ENCODE peak calls at places on chromosomes 11 and 22, in nine cellular contexts. C, E, P, N, Z, Y, K, F and V are unnamed samples.

GRCh38 chr22:27474711-27475547 is 326.6 kb downstream of the MN1 start:
- DNase-seq in N (peak), Y (no peak), P (no peak), E (no peak), Z (peak), K (no peak), F (peak), C (no peak), V (no peak)

GRCh38 chr22:22942511-22943329 is 55.1 kb downstream of the IGLL5 start:
- DNase-seq in E (peak), F (no peak), C (peak), P (peak), Y (no peak), K (no peak), N (peak), Z (peak), V (no peak)

GRCh38 chr22:36528336-36528735 is 630 bp downstream of the EIF3D start:
- DNase-seq in Y (no peak), Z (peak), E (no peak), K (peak), P (no peak), F (no peak), N (no peak), C (no peak), V (no peak)

GRCh38 chr22:35202376-35202775 is 54.9 kb upstream of the HMGXB4 start:
- DNase-seq in F (no peak), N (no peak), Y (no peak), Z (no peak), C (no peak), P (no peak), E (no peak), K (no peak), V (no peak)

GRCh38 chr11:75394086-75394840 is 5.1 kb upstream of the RPS3 start:
- DNase-seq in C (no peak), P (no peak), F (no peak), Y (no peak), Z (no peak), E (no peak), N (no peak), K (no peak), V (no peak)

GRCh38 chr11:72655896-72656464 is 18.2 kb downstream of the PDE2A start:
- DNase-seq in C (peak), N (no peak), E (no peak), F (no peak), K (no peak), P (no peak), Z (no peak), Y (no peak), V (no peak)

GRCh38 chr11:68036717-68037239 is 2.0 kb upstream of the TCIRG1 start:
- DNase-seq in Z (no peak), N (no peak), C (peak), K (no peak), F (no peak), E (peak), Y (no peak), P (peak), V (no peak)

GRCh38 chr22:24146791-24147353 is 34.4 kb upstream of the SUSD2 start:
- DNase-seq in N (peak), P (no peak), C (no peak), F (peak), Z (peak), E (peak), Y (no peak), K (peak), V (no peak)

GRCh38 chr22:17492247-17492646 is 71.1 kb upstream of the SLC25A18 start:
- DNase-seq in C (no peak), E (no peak), P (no peak), N (no peak), F (no peak), K (peak), Z (no peak), Y (no peak), V (no peak)

GRCh38 chr11:12206529-12206928 is 96.1 kb downstream of the MICAL2 start:
- DNase-seq in C (no peak), P (no peak), F (no peak), Z (no peak), K (no peak), E (no peak), N (no peak), Y (no peak), V (no peak)

GRCh38 chr11:134207538-134208239 is 16.1 kb downstream of the NCAPD3 start:
- DNase-seq in C (peak), P (peak), F (no peak), Y (no peak), K (peak), N (no peak), Z (peak), E (peak), V (no peak)

GRCh38 chr11:64619811-64620285 is 28.8 kb downstream of the SLC22A12 start:
- DNase-seq in E (peak), N (peak), P (peak), C (no peak), F (peak), K (peak), Y (no peak), Z (peak), V (no peak)

GRCh38 chr22:48576333-48577013 is 1251.2 kb downstream of the BRD1 start:
- DNase-seq in C (no peak), P (no peak), F (no peak), N (no peak), E (no peak), Y (no peak), K (peak), Z (no peak), V (no peak)

GRCh38 chr22:28817919-28818859 is 17.8 kb upstream of the XBP1 start:
- DNase-seq in Y (no peak), Z (no peak), E (peak), P (peak), F (no peak), C (no peak), N (no peak), K (peak), V (no peak)

GRCh38 chr11:27179334-27179733 is 138.7 kb downstream of the BBOX1 start:
- DNase-seq in C (no peak), E (no peak), F (no peak), Z (no peak), N (no peak), P (no peak), Y (no peak), K (no peak), V (no peak)

GRCh38 chr11:115499241-115499799 is 4.9 kb downstream of the CADM1 start:
- DNase-seq in Z (no peak), N (no peak), P (no peak), Y (no peak), C (no peak), K (no peak), F (no peak), E (no peak), V (no peak)

GRCh38 chr11:76712125-76712524 is 41.6 kb upstream of the LRRC32 start:
- DNase-seq in E (no peak), C (no peak), Z (no peak), P (no peak), N (no peak), Y (no peak), K (no peak), F (no peak), V (no peak)

GRCh38 chr11:112343368-112344039 is 82.8 kb upstream of the PLET1 start:
- DNase-seq in K (no peak), C (no peak), Z (peak), F (no peak), N (peak), Y (no peak), E (no peak), P (no peak), V (no peak)

GRCh38 chr11:99316761-99317475 is 296.2 kb downstream of the CNTN5 start:
- DNase-seq in K (peak), Z (peak), Y (no peak), P (no peak), F (no peak), N (no peak), C (no peak), E (no peak), V (no peak)

GRCh38 chr11:1017269-1018005 is 19.1 kb downstream of the MUC6 start:
- DNase-seq in F (no peak), K (no peak), E (no peak), Z (no peak), C (no peak), Y (no peak), N (no peak), P (no peak), V (no peak)

GRCh38 chr22:29705651-29706050 is 14.2 kb upstream of the CABP7 start:
- DNase-seq in Y (no peak), C (no peak), E (no peak), F (no peak), K (no peak), Z (no peak), P (no peak), N (no peak), V (no peak)

GRCh38 chr11:103901656-103902055 is 134.8 kb upstream of the DDI1 start:
- DNase-seq in E (no peak), N (no peak), K (no peak), Z (no peak), Y (no peak), P (no peak), F (no peak), C (no peak), V (no peak)

GRCh38 chr11:96622026-96622634 is 232.3 kb downstream of the JRKL start:
- DNase-seq in N (no peak), K (no peak), C (no peak), E (no peak), F (no peak), P (no peak), Y (no peak), Z (no peak), V (no peak)

GRCh38 chr11:82890002-82890341 is 10.3 kb downstream of the PRCP start:
- DNase-seq in Z (no peak), E (no peak), K (no peak), Y (no peak), C (no peak), F (no peak), P (no peak), N (no peak), V (no peak)

GRCh38 chr22:37485714-37486223 is 415 bp downstream of the MFNG start:
- DNase-seq in F (no peak), P (peak), Z (no peak), N (no peak), C (peak), Y (no peak), E (no peak), K (no peak), V (no peak)

DNA sequence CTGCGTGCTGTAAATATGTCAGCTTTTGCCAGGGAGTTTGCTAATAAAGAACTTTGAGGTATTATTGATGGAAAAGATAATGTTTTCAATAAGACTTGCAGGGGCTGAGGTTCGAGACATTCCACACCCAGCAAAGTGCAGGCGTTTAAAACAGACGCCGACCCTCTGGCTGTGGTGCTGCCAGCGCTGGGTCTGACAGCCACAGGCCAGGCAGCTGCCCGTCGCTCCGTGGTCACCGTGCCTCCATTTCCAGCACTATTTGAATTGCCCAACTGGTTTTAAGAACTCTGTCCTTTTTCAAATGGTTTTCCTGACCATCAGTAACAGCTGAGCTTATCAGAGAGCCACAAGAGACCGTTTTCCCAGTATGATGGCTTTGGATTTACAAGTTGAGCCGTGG is 28.1 kb upstream of the ALX4 start:
- DNase-seq in N (no peak), F (no peak), C (no peak), K (no peak), P (no peak), Y (no peak), E (no peak), Z (no peak), V (no peak)
- TF ChIP-seq CTCF in N (no peak), F (no peak), C (no peak), K (no peak), P (no peak), Y (no peak), E (no peak), Z (no peak), V (no peak)

DNA sequence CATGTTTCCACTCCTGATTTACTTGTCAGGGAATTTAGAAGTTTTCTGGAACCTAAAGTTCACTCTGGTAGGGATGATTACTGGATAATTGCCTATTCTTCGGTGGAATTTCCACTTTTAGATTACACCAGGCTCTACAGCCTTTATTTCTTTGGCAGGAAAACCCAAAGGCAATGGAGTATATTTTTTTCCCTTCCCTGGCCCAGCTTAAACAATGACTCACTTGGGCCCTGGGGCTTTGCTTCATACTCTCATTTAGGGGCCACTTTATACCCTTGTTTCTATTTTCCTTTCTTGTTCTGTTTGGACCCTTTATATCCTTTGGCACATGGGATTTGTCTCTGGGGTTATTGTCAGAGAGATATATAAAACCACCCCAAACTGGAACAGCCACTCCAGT is 114.7 kb downstream of the CSTPP1 start:
- DNase-seq in N (no peak), K (no peak), Y (no peak), C (no peak), Z (peak), E (no peak), F (no peak), P (no peak), V (no peak)
- H3K27ac ChIP-seq in N (no peak), K (no peak), Y (no peak), C (no peak), Z (no peak), E (peak), F (no peak), P (no peak), V (no peak)

DNA sequence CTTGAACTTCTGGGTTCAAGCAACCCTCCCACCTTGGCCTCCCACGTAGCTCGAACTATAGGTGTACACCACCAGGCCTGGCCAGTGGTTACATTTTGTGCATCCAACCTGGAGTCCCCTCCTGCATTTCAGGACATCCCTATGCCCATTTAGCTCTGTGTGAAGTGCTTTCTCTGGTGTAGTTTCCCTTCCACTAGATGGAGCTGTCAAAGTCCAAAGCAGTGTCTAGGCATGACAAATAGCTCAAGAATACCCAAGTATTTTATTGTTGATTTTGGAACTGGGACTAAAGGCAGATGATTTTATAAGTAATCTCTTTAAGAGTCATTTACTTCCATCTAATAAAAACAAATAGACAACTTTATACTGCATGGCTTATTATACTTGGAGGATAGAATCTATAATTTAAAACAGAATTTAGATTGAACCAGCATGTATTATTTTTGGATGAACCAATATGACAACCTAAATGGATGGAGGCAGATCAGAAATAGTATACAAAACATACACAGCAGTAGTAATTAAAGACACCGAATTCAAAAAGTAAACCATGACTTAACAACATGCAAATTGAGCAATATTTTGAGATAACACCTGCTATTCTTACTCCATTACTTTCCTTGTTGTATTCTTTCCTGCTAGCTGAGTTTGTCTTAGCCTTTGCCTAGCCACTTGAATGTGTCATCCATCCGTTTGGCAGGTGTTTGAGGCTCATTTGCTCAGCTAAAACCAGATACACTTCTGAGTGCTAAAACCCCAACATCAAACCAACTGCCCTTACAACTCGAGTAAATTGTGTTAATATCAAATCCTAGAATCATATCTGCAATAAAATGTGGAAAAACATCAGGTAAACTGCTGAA is 37.7 kb downstream of the EIF4ENIF1 start:
- DNase-seq in P (peak), N (peak), K (peak), C (no peak), F (peak), Z (peak), Y (no peak), E (no peak), V (no peak)
- TF ChIP-seq CTCF in P (peak), N (peak), K (peak), C (peak), F (peak), Z (peak), Y (no peak), E (peak), V (no peak)

GRCh38 chr11:118006153-118006534 is 19.9 kb downstream of the IL10RA start:
- DNase-seq in E (no peak), N (no peak), P (no peak), Y (no peak), C (no peak), F (no peak), Z (no peak), K (no peak), V (no peak)
- H3K27ac ChIP-seq in E (peak), N (no peak), P (peak), Y (no peak), C (no peak), F (no peak), Z (no peak), K (no peak), V (no peak)

GRCh38 chr11:100902454-100903141 is 215.5 kb downstream of the ARHGAP42 start:
- DNase-seq in N (no peak), P (no peak), C (no peak), Y (no peak), K (no peak), E (no peak), F (no peak), Z (no peak), V (no peak)
- TF ChIP-seq CTCF in N (no peak), P (no peak), C (no peak), Y (no peak), K (no peak), E (no peak), F (no peak), Z (no peak), V (no peak)

GRCh38 chr11:86592659-86593451 is 79.6 kb downstream of the ME3 start:
- DNase-seq in E (peak), C (peak), P (peak), Z (peak), Y (no peak), N (peak), K (peak), F (peak), V (peak)

GRCh38 chr11:86589856-86590589 is 82.4 kb downstream of the ME3 start:
- DNase-seq in Y (no peak), K (no peak), P (no peak), C (no peak), E (no peak), Z (no peak), F (no peak), N (no peak), V (no peak)

GRCh38 chr11:86593833-86594232 is 78.6 kb downstream of the ME3 start:
- DNase-seq in E (no peak), Z (no peak), N (no peak), Y (no peak), C (no peak), K (no peak), F (no peak), P (no peak), V (no peak)

GRCh38 chr11:86591631-86592030 is 80.8 kb downstream of the ME3 start:
- DNase-seq in C (no peak), Z (no peak), Y (no peak), K (no peak), P (no peak), N (peak), E (no peak), F (no peak), V (no peak)

GRCh38 chr11:86592047-86592564 is 80.3 kb downstream of the ME3 start:
- DNase-seq in P (no peak), C (no peak), Y (no peak), E (no peak), Z (peak), K (no peak), N (peak), F (no peak), V (no peak)
- H3K27ac ChIP-seq in P (peak), C (no peak), Y (peak), E (peak), Z (peak), K (no peak), N (peak), F (no peak), V (no peak)

DNA sequence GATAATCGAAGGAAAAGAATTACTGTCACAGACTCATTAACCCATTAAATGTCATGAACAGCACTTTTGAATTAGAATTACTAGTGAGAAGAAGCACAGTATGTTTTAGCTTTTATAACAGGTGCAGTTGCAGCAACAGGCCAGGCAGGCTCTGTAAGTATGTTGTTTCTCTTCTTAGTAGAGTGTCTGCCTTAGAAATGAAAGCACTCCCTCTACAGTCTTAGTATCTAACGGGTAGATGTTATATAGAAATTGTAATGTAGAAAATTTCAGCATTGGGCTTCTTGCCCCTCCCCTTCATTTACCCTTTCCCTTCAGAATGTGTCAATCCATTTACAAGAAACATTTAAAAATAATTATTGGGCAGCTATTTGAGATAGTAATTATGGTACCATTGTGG is 87.4 kb downstream of the HIPK3 start:
- DNase-seq in Y (no peak), F (no peak), P (no peak), N (no peak), K (no peak), E (no peak), Z (peak), C (no peak), V (no peak)
- TF ChIP-seq CTCF in Y (no peak), F (peak), P (no peak), N (no peak), K (peak), E (no peak), Z (no peak), C (no peak), V (no peak)